ENCODE peak calls at places on chromosomes 5 and 9, in nine cellular contexts. O is hepatocyte, K is germinal center, M is stomach, V is cerebellar nuclear complex, L is nephron progenitor cell, E is AG09319, N is ACHN, U is adrenal gland. H is an unnamed sample.

GRCh38 chr5:179120421-179120861 is 60.3 kb downstream of the ZNF354C start:
- DNase-seq in O (no peak), K (no peak), M (peak), V (no peak), L (no peak), E (no peak), N (no peak), U (no peak), H (no peak)

GRCh38 chr5:14790220-14790619 is 81.4 kb downstream of the ANKH start:
- DNase-seq in O (no peak), K (no peak), M (no peak), V (no peak), L (no peak), E (no peak), N (no peak), U (no peak), H (no peak)

GRCh38 chr9:4489919-4490704 is at the start of gene SLC1A1:
- DNase-seq in O (peak), K (peak), M (peak), V (no peak), L (peak), E (no peak), N (peak), U (peak), H (peak)

GRCh38 chr9:133680976-133681657 is 45.0 kb downstream of the DBH start:
- DNase-seq in O (no peak), K (no peak), M (no peak), V (no peak), L (no peak), E (no peak), N (no peak), U (no peak), H (no peak)

GRCh38 chr9:128257907-128258306 is 17.9 kb downstream of the GOLGA2 start:
- DNase-seq in O (no peak), K (no peak), M (no peak), V (no peak), L (no peak), E (no peak), N (no peak), U (no peak), H (no peak)

GRCh38 chr9:15349892-15350761 is 43.1 kb upstream of the TTC39B start:
- DNase-seq in O (no peak), K (no peak), M (peak), V (no peak), L (no peak), E (no peak), N (peak), U (peak), H (no peak)

GRCh38 chr5:138303365-138303764 is 28.2 kb downstream of the CDC25C start:
- DNase-seq in O (no peak), K (no peak), M (no peak), V (no peak), L (no peak), E (no peak), N (no peak), U (peak), H (no peak)

GRCh38 chr5:79464695-79465332 is 49.1 kb downstream of the HOMER1 start:
- DNase-seq in O (peak), K (peak), M (no peak), V (no peak), L (no peak), E (no peak), N (peak), U (no peak), H (no peak)

GRCh38 chr5:57037355-57037754 is 85.4 kb upstream of the MIER3 start:
- DNase-seq in O (no peak), K (no peak), M (no peak), V (no peak), L (no peak), E (no peak), N (peak), U (peak), H (no peak)

GRCh38 chr5:141756196-141756595 is 74.2 kb upstream of the ARAP3 start:
- DNase-seq in O (no peak), K (no peak), M (no peak), V (no peak), L (no peak), E (no peak), N (no peak), U (no peak), H (no peak)

GRCh38 chr9:130448035-130448624 is 3.4 kb downstream of the ASS1 start:
- DNase-seq in O (no peak), K (no peak), M (no peak), V (no peak), L (no peak), E (peak), N (no peak), U (no peak), H (no peak)

GRCh38 chr5:150320048-150320555 is 17.4 kb upstream of the ARSI start:
- DNase-seq in O (peak), K (no peak), M (peak), V (no peak), L (no peak), E (peak), N (peak), U (peak), H (no peak)

GRCh38 chr9:119349548-119349947 is 19.7 kb downstream of the BRINP1 start:
- DNase-seq in O (no peak), K (no peak), M (no peak), V (no peak), L (peak), E (no peak), N (no peak), U (no peak), H (no peak)

GRCh38 chr5:125597338-125597737 is 825.9 kb upstream of the GRAMD2B start:
- DNase-seq in O (no peak), K (no peak), M (no peak), V (no peak), L (no peak), E (no peak), N (no peak), U (no peak), H (no peak)

GRCh38 chr5:13831236-13831810 is 113.2 kb downstream of the DNAH5 start:
- DNase-seq in O (no peak), K (no peak), M (no peak), V (no peak), L (no peak), E (no peak), N (no peak), U (no peak), H (no peak)